ENCODE peak calls at places on chromosomes 1 and 21, in six cellular contexts. C, F, U, I, E and T are unnamed samples.

GRCh38 chr1:204711947-204712701 is 26.6 kb upstream of the LRRN2 start:
- DNase-seq in E (peak; percentile 72), F (no peak), U (no peak), C (no peak), I (peak; percentile 62), T (no peak)

GRCh38 chr1:19644761-19645543 is 841 bp downstream of the NBL1 start:
- DNase-seq in U (no peak), I (peak; percentile 69), F (peak; percentile 63), E (peak; percentile 65), C (no peak), T (no peak)

GRCh38 chr1:14681182-14681581 is 82.7 kb downstream of the KAZN start:
- DNase-seq in C (no peak), E (no peak), I (no peak), F (no peak), U (no peak), T (no peak)

GRCh38 chr1:107003972-107004371 is 52.5 kb upstream of the PRMT6 start:
- DNase-seq in I (no peak), F (no peak), C (no peak), U (no peak), E (peak; percentile 21), T (no peak)

GRCh38 chr21:26124421-26124833 is 46.1 kb downstream of the APP start:
- DNase-seq in I (no peak), E (no peak), F (no peak), U (no peak), C (no peak), T (no peak)

GRCh38 chr1:5597991-5598823 is 394.0 kb downstream of the NPHP4 start:
- DNase-seq in C (no peak), U (no peak), E (no peak), I (no peak), F (no peak), T (no peak)

GRCh38 chr1:209863766-209864485 is 36.2 kb downstream of the UTP25 start:
- DNase-seq in E (no peak), C (no peak), U (no peak), F (no peak), I (no peak), T (no peak)

GRCh38 chr1:35181790-35182455 is 11.0 kb downstream of the SFPQ start:
- DNase-seq in E (no peak), U (no peak), I (no peak), C (no peak), F (no peak), T (no peak)

GRCh38 chr21:34526618-34527290 is 14.7 kb upstream of the KCNE1 start:
- DNase-seq in E (peak; percentile 77), C (peak; percentile 100), F (peak; percentile 85), U (peak; percentile 98), I (peak; percentile 75), T (peak; percentile 100)

GRCh38 chr1:238991730-238992490 is 394.5 kb upstream of the CHRM3 start:
- DNase-seq in C (no peak), E (no peak), I (no peak), U (no peak), F (no peak), T (peak; percentile 29)

GRCh38 chr1:200252526-200252925 is 157.3 kb downstream of the ZNF281 start:
- DNase-seq in E (no peak), F (no peak), C (no peak), U (no peak), I (no peak), T (no peak)

GRCh38 chr1:94716966-94717365 is 103.2 kb upstream of the SLC44A3 start:
- DNase-seq in F (no peak), E (no peak), U (no peak), I (no peak), C (no peak), T (no peak)

GRCh38 chr1:94714152-94714551 is 106.0 kb upstream of the SLC44A3 start:
- DNase-seq in U (no peak), F (no peak), C (no peak), I (no peak), E (no peak), T (no peak)

GRCh38 chr1:94714552-94714951 is 105.6 kb upstream of the SLC44A3 start:
- DNase-seq in C (no peak), E (no peak), F (no peak), I (no peak), U (no peak), T (no peak)

GRCh38 chr1:94715311-94715710 is 104.8 kb upstream of the SLC44A3 start:
- DNase-seq in E (no peak), F (no peak), I (no peak), U (no peak), C (no peak), T (no peak)

GRCh38 chr1:94713472-94714141 is 106.5 kb upstream of the SLC44A3 start:
- DNase-seq in E (peak; percentile 74), U (peak; percentile 96), F (peak; percentile 94), C (peak; percentile 97), I (peak; percentile 94), T (peak; percentile 68)
- TF ChIP-seq CTCF in E (no peak), U (no peak), F (no peak), C (no peak), I (no peak), T (no peak)

GRCh38 chr1:188244681-188245080 is 1415.9 kb downstream of the PLA2G4A start:
- DNase-seq in U (no peak), F (no peak), C (no peak), E (no peak), I (no peak), T (no peak)
- H3K4me3 ChIP-seq in U (no peak overlapping the region), F (no peak overlapping the region), C (no peak overlapping the region), E (no peak overlapping the region), I (no peak overlapping the region), T (no peak overlapping the region)

DNA sequence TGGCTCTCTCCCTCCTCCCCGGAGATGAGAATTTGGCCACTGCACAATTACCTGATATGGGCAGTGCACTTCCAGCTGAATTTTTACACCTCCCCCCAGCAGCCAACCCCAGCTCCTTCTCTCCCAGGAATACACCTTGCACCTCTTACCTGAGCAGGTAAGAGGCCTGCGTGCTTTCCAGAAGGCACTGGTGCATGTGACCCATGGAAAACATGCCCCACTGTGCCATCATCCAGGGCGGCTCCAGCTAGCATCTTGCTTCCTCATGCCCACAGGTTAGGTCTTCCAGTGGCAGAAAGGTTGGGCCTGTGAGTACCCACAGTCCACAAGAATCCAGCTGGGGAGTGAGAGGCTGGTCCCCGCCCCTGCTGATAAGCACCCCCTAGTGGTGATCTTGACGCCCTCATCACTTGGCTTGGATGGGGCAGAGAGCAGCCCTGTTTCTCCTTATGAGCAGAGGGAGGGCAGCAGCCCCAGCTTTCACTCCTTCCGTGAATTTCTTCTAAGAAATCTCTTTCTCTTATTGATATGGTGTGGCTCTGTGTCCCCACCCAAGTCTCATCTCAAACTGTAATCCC is 57.8 kb downstream of the EDARADD start:
- DNase-seq in U (no peak), F (peak; percentile 82), E (peak; percentile 39), C (no peak), I (no peak), T (no peak)
- TF ChIP-seq CTCF in U (peak; percentile 50), F (peak; percentile 92), E (peak; percentile 33), C (peak; percentile 34), I (peak; percentile 7), T (peak; percentile 21)

DNA sequence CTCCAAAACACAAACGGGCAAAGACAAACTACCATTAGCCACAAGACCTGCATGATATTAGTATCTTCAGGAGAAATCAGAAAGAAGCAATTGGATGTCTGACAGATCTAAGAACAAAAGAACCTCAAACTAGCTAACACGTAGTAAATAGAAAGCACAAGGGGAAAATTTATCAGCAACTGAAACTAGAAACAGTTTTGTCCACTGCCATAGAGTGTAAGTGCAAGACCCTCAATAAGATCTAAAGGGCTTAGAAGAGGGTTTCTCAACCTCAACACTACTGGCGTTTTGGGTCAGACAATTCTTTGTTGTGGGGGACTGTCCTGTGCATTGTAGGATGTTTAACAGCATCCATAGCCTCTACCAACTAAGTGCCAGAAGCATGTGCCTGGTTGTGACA is 54.0 kb downstream of the KLHL20 start:
- DNase-seq in E (no peak), I (no peak), C (no peak), U (no peak), F (no peak), T (no peak)
- H3K4me3 ChIP-seq in E (no peak overlapping the region), I (no peak overlapping the region), C (no peak overlapping the region), U (no peak overlapping the region), F (no peak overlapping the region), T (no peak overlapping the region)

DNA sequence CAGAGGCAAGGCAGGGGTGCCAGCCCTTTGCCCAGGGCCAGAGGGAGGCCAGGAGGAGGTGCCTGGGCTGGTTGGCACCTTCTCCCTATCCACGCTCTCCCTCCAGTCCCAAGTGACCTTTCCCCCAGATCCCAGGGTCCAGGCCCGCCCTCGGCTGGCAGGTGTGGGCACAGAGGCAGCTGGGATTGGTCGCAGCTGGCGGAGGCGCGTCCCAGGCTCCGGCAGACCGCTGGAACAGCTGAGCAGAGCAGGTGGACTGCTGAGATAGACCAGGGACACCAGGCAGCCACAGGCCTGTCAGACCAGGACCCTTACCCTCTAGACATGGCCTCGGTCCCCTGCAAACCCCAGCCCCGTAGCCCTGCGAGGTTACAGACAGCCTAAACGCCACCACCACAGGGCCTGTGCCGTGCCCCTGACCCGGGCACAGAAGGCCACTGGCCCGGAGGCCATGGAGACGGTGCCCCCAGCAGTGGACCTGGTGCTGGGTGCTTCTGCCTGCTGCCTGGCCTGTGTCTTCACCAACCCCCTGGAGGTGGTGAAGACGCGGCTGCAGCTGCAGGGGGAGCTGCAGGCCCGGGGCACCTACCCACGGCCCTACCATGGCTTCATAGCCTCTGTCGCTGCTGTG is at the start of gene SLC25A34:
- DNase-seq in I (peak; percentile 95), E (peak; percentile 92), C (no peak), U (no peak), F (peak; percentile 56), T (no peak)
- TF ChIP-seq CTCF in I (no peak), E (no peak), C (no peak), U (no peak), F (peak; percentile 40), T (no peak)